ENCODE peak calls at places on chromosomes 16 and 17, in nine cellular contexts. F, A, U, W, Y, M, Z, L and Q are unnamed samples.

GRCh38 chr17:22221344-22221743 is 529.0 kb downstream of the KCNJ18 start:
- DNase-seq in U (no peak), L (no peak), Z (no peak), M (no peak), Y (peak), A (no peak), F (no peak), W (no peak), Q (no peak)

GRCh38 chr17:82859431-82860403 is 19.9 kb upstream of the ZNF750 start:
- DNase-seq in Y (no peak), M (peak), F (no peak), U (peak), W (no peak), Z (peak), A (no peak), L (no peak), Q (peak)

GRCh38 chr17:29772981-29773380 is 150.3 kb upstream of the CORO6 start:
- DNase-seq in L (no peak), A (no peak), U (no peak), M (no peak), Z (no peak), F (no peak), W (no peak), Y (no peak), Q (no peak)

GRCh38 chr16:66668777-66669444 is 27.6 kb downstream of the CMTM4 start:
- DNase-seq in A (no peak), M (no peak), L (no peak), U (no peak), W (no peak), Y (no peak), Z (peak), F (no peak), Q (peak)

GRCh38 chr16:74997042-74997491 is 1.8 kb upstream of the ZNRF1 start:
- DNase-seq in L (no peak), W (no peak), Z (no peak), F (no peak), U (no peak), Y (no peak), M (no peak), A (no peak), Q (no peak)

GRCh38 chr16:11010576-11011221 is 66.3 kb downstream of the CLEC16A start:
- DNase-seq in U (no peak), W (peak), M (no peak), F (no peak), Z (no peak), A (peak), Y (no peak), L (no peak), Q (no peak)

GRCh38 chr16:65548470-65548869 is 426.6 kb upstream of the CDH11 start:
- DNase-seq in Y (no peak), L (no peak), Z (no peak), A (no peak), W (no peak), U (no peak), M (no peak), F (no peak), Q (no peak)

GRCh38 chr16:57578521-57579360 is 36.3 kb downstream of the ADGRG5 start:
- DNase-seq in Y (no peak), Z (no peak), A (no peak), F (no peak), W (no peak), M (no peak), L (no peak), U (no peak), Q (no peak)

GRCh38 chr17:4631836-4632582 is 9.5 kb downstream of the ALOX15 start:
- DNase-seq in M (peak), W (no peak), Z (no peak), F (no peak), Y (no peak), L (no peak), U (no peak), A (no peak), Q (no peak)

GRCh38 chr16:59783191-59783590 is 1049.1 kb upstream of the GOT2 start:
- DNase-seq in U (no peak), Z (peak), A (no peak), Y (no peak), W (no peak), L (no peak), M (no peak), F (no peak), Q (no peak)

GRCh38 chr17:31787857-31788570 is 71.0 kb downstream of the COPRS start:
- DNase-seq in Z (peak), M (peak), W (no peak), F (peak), Y (peak), U (no peak), A (no peak), L (peak), Q (peak)

GRCh38 chr17:8223356-8224063 is 13.1 kb upstream of the AURKB start:
- DNase-seq in A (peak), Y (peak), W (peak), Z (peak), L (peak), F (no peak), U (peak), M (peak), Q (no peak)

GRCh38 chr17:38510424-38511125 is 82.3 kb downstream of the ARHGAP23 start:
- DNase-seq in L (no peak), A (no peak), F (no peak), W (no peak), M (peak), U (no peak), Y (no peak), Z (no peak), Q (no peak)

GRCh38 chr16:10197003-10197402 is 14.8 kb upstream of the GRIN2A start:
- DNase-seq in A (no peak), U (no peak), M (no peak), W (no peak), Y (no peak), F (no peak), Z (no peak), L (no peak), Q (no peak)

GRCh38 chr17:32124985-32125847 is 17.1 kb upstream of the RHOT1 start:
- DNase-seq in A (no peak), Z (no peak), W (no peak), U (no peak), L (no peak), M (no peak), F (no peak), Y (no peak), Q (no peak)

GRCh38 chr17:1421470-1421869 is 21.4 kb upstream of the YWHAE start:
- DNase-seq in L (no peak), Z (no peak), Y (no peak), W (no peak), U (no peak), M (no peak), F (no peak), A (no peak), Q (no peak)

GRCh38 chr17:75681289-75681688 is 14.2 kb downstream of the SAP30BP start:
- DNase-seq in A (no peak), F (no peak), W (no peak), M (peak), U (no peak), Z (peak), Y (no peak), L (no peak), Q (no peak)

GRCh38 chr17:4492762-4493561 is 5.7 kb upstream of the SPNS2 start:
- DNase-seq in W (no peak), Z (no peak), A (peak), U (no peak), M (peak), Y (no peak), F (no peak), L (peak), Q (no peak)

GRCh38 chr17:5516060-5516792 is 29.9 kb downstream of the MIS12 start:
- DNase-seq in F (no peak), Y (no peak), W (no peak), U (no peak), M (peak), Z (peak), A (no peak), L (no peak), Q (peak)

GRCh38 chr17:50890675-50891516 is 24.7 kb upstream of the TOB1 start:
- DNase-seq in U (no peak), F (no peak), M (no peak), Z (no peak), Y (no peak), W (no peak), A (no peak), L (no peak), Q (no peak)

GRCh38 chr16:24973771-24974461 is 41.3 kb downstream of the ARHGAP17 start:
- DNase-seq in U (no peak), L (no peak), Z (no peak), F (no peak), W (no peak), M (no peak), A (no peak), Y (no peak), Q (no peak)

GRCh38 chr16:64417711-64418227 is 704.1 kb downstream of the CDH11 start:
- DNase-seq in W (no peak), Y (no peak), F (no peak), U (no peak), Z (peak), L (no peak), A (no peak), M (peak), Q (peak)

GRCh38 chr17:80899402-80900268 is 92.0 kb upstream of the CHMP6 start:
- DNase-seq in Y (no peak), F (no peak), M (peak), U (peak), Z (no peak), W (no peak), A (no peak), L (peak), Q (no peak)

GRCh38 chr17:44210342-44211192 is 8.9 kb downstream of the UBTF start:
- DNase-seq in U (peak), W (peak), Z (peak), A (peak), L (peak), F (peak), Y (peak), M (peak), Q (peak)

GRCh38 chr17:81049973-81050551 is 15.1 kb downstream of the BAIAP2 start:
- DNase-seq in L (peak), W (peak), F (no peak), Z (no peak), Y (no peak), M (peak), A (no peak), U (no peak), Q (no peak)

GRCh38 chr17:64130559-64131001 is 636 bp upstream of the ERN1 start:
- DNase-seq in U (peak), A (peak), L (peak), Z (peak), F (peak), Y (no peak), W (no peak), M (peak), Q (no peak)

GRCh38 chr17:73827627-73828241 is 183.5 kb upstream of the SDK2 start:
- DNase-seq in L (peak), Z (no peak), F (no peak), W (no peak), Y (no peak), U (no peak), M (no peak), A (no peak), Q (no peak)

GRCh38 chr17:17171991-17172939 is 33.9 kb downstream of the PLD6 start:
- DNase-seq in W (peak), L (no peak), A (no peak), Y (no peak), M (no peak), U (no peak), F (no peak), Z (no peak), Q (no peak)

GRCh38 chr16:85552980-85553435 is 60.1 kb upstream of the GSE1 start:
- DNase-seq in L (no peak), M (no peak), U (no peak), W (no peak), F (no peak), Y (no peak), Z (no peak), A (no peak), Q (no peak)

GRCh38 chr17:18026408-18026776 is 12.6 kb downstream of the ATPAF2 start:
- DNase-seq in Y (peak), U (no peak), W (peak), F (no peak), L (no peak), Z (peak), A (no peak), M (peak), Q (peak)

GRCh38 chr17:50426814-50427787 is 1.1 kb downstream of the ACSF2 start:
- DNase-seq in M (peak), Y (no peak), W (peak), Z (peak), A (no peak), U (no peak), L (peak), F (no peak), Q (no peak)

DNA sequence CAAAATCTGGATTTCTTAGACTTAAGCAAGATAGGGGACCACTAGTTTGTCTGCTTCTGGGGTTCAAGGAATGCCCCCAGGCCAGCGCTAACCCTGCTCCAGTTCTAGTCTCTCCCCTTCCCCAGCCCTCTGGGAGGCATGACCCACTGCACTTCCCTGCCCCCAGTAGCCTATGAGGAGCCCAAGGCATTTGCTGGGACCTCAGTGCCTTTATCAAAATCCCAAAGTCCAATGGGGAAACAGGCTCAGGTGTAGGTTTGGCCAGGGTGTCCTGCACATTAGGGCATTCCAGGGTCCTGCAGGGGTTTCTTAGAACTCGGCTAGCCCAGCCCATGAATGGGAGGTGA is 1.2 kb downstream of the IL4R start:
- DNase-seq in W (no peak), Z (no peak), Y (no peak), L (no peak), U (no peak), M (no peak), A (no peak), F (no peak), Q (no peak)
- H3K4me3 ChIP-seq in W (peak), Z (peak), Y (peak), L (peak), U (peak), M (peak), A (peak), F (peak), Q (peak)

GRCh38 chr17:76967762-76968161 is 99.6 kb downstream of the MGAT5B start:
- DNase-seq in Z (no peak), F (no peak), U (no peak), L (no peak), M (no peak), Y (no peak), A (no peak), W (no peak), Q (no peak)
- H3K4me3 ChIP-seq in Z (no peak), F (no peak), U (no peak), L (no peak), M (no peak), Y (no peak), A (no peak), W (no peak), Q (no peak)

DNA sequence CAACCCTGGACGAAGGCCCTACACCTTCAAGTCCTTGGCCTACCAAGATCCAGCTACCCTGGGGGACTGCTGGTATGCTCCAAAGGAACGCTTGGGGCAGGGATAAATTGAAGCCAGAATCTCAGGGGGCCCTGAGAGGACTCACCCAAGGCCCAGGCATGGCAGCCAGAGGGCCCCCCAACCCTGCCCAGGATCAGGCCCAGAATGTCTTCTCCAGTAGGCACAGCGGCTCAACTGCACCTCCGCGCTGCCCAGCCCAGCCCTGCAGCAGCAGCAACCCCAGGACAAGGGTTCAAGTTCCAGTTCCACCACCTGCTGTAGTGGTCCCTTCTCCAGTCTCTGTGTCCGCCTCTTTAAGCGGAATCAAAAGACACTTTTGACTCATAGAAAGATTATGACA is 2.2 kb downstream of the TFAP4 start:
- DNase-seq in F (no peak), Y (no peak), M (no peak), Z (no peak), L (no peak), W (no peak), U (no peak), A (no peak), Q (no peak)
- H3K4me3 ChIP-seq in F (peak), Y (peak), M (no peak), Z (no peak), L (peak), W (peak), U (no peak), A (no peak), Q (peak)

GRCh38 chr17:9519873-9520272 is 55.7 kb downstream of the STX8 start:
- DNase-seq in Z (no peak), U (no peak), Y (no peak), W (no peak), F (no peak), M (peak), A (no peak), L (no peak), Q (no peak)
- H3K4me3 ChIP-seq in Z (no peak), U (no peak), Y (no peak), W (no peak), F (no peak), M (no peak), A (no peak), L (no peak), Q (no peak)

GRCh38 chr16:89467382-89467781 is 23.0 kb downstream of the ANKRD11 start:
- DNase-seq in Z (no peak), U (no peak), A (no peak), Y (no peak), F (no peak), W (no peak), M (no peak), L (no peak), Q (no peak)
- H3K4me3 ChIP-seq in Z (no peak), U (no peak), A (no peak), Y (no peak), F (no peak), W (no peak), M (no peak), L (no peak), Q (no peak)

GRCh38 chr17:43026610-43027009 is 1.6 kb downstream of the RND2 start:
- DNase-seq in Y (no peak), A (no peak), U (no peak), M (no peak), Z (no peak), F (no peak), L (no peak), W (no peak), Q (no peak)

GRCh38 chr17:43025766-43026537 is 921 bp downstream of the RND2 start:
- DNase-seq in Y (no peak), Z (no peak), A (no peak), W (no peak), U (no peak), M (no peak), F (no peak), L (no peak), Q (no peak)

GRCh38 chr17:43028221-43028861 is 3.3 kb downstream of the RND2 start:
- DNase-seq in Y (no peak), Z (no peak), A (no peak), L (no peak), W (no peak), F (no peak), U (no peak), M (no peak), Q (no peak)

GRCh38 chr17:43025290-43025657 is 243 bp downstream of the RND2 start:
- DNase-seq in U (no peak), A (no peak), Z (no peak), F (no peak), L (no peak), Y (peak), M (no peak), W (no peak), Q (no peak)

GRCh38 chr17:43027091-43028032 is 2.3 kb downstream of the RND2 start:
- DNase-seq in L (no peak), W (no peak), A (no peak), M (no peak), F (no peak), U (no peak), Z (no peak), Y (no peak), Q (no peak)
- H3K4me3 ChIP-seq in L (no peak), W (no peak), A (no peak), M (no peak), F (no peak), U (no peak), Z (no peak), Y (no peak), Q (no peak)

GRCh38 chr16:593406-593805 is 3.5 kb downstream of the RAB40C start:
- DNase-seq in Y (no peak), W (no peak), F (no peak), A (no peak), L (peak), Z (no peak), U (no peak), M (no peak), Q (no peak)

GRCh38 chr16:590875-591200 is 972 bp downstream of the RAB40C start:
- DNase-seq in W (no peak), F (no peak), A (no peak), Y (no peak), L (no peak), M (no peak), U (no peak), Z (no peak), Q (no peak)

GRCh38 chr16:590165-590874 is 454 bp downstream of the RAB40C start:
- DNase-seq in F (no peak), Z (peak), A (peak), L (no peak), M (peak), Y (no peak), U (no peak), W (no peak), Q (no peak)

GRCh38 chr16:592518-593306 is 2.8 kb downstream of the RAB40C start:
- DNase-seq in U (no peak), Y (peak), Z (peak), F (no peak), W (no peak), M (peak), L (peak), A (peak), Q (no peak)

DNA sequence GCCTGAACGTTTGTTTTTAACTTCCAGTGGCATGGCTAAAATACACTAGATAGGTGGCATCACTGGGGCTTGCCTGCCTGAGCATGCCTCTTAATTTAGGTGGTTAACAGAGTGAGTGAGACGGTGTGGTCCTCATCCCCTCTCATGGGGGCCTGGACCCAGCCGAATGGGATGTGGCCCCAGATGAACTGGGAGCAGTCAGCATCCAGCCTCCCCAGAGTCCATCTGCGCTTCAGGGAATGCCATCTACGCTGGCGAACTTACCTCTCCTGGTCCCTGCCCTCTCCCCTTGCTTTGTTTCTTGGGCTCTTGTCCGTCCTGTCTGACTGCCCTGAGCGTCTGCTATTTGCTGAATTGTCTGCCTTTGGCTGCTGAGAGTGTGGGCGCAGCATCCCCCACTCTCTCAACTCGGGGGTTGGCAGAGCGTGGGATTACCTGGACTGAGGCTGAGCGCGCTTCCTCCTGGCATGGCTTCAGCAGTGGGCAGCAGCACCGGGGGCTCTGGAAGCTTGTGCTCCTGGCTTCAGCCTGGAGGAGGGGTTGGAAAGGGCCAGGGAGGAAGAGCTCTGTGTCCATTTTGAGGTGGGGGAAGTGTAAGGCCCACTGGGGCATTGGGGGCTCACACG is 2.1 kb downstream of the RAB40C start:
- DNase-seq in Y (no peak), W (no peak), A (no peak), L (no peak), Z (no peak), U (no peak), M (no peak), F (no peak), Q (no peak)
- H3K4me3 ChIP-seq in Y (peak), W (no peak), A (no peak), L (no peak), Z (no peak), U (no peak), M (no peak), F (no peak), Q (no peak)

GRCh38 chr16:2755158-2755557 is 2.7 kb downstream of the SRRM2 start:
- DNase-seq in L (no peak), Y (no peak), W (no peak), M (no peak), A (no peak), U (no peak), F (no peak), Z (no peak), Q (no peak)
- H3K4me3 ChIP-seq in L (peak), Y (peak), W (peak), M (no peak), A (peak), U (no peak), F (peak), Z (peak), Q (no peak)